ENCODE peak calls at places on chromosomes 16 and 17, in ten cellular contexts. E is ELF-1; M is activated CD4-positive, alpha-beta T cell treated with anti-CD3 and anti-CD28 coated beads for 48 hours; O is amygdala; D is lung; T is EL; C is DMS153; Q is ovary; N is pulmonary artery endothelial cell; V is RWPE1. F is an unnamed sample.

GRCh38 chr16:84749072-84749471 is 49.3 kb downstream of the USP10 start:
- DNase-seq in E (no peak), M (no peak), O (no peak), D (no peak), T (no peak), C (no peak), Q (no peak), N (no peak), V (no peak), F (no peak)

GRCh38 chr16:66439051-66439730 is 12.1 kb downstream of the BEAN1 start:
- DNase-seq in E (no peak), M (no peak), O (no peak), D (no peak), T (no peak), C (no peak), Q (no peak), N (no peak), V (no peak), F (no peak)

GRCh38 chr17:49820773-49821172 is 27.1 kb downstream of the TAC4 start:
- DNase-seq in E (no peak), M (no peak), O (no peak), D (no peak), T (no peak), C (no peak), Q (no peak), N (no peak), V (no peak), F (no peak)

GRCh38 chr17:19327039-19327776 is 35.3 kb downstream of the B9D1 start:
- DNase-seq in E (no peak), M (no peak), O (no peak), D (no peak), T (peak; percentile 86), C (no peak), Q (no peak), N (no peak), V (peak; percentile 75), F (peak; percentile 78)

GRCh38 chr17:62188713-62189112 is 123.6 kb upstream of the MED13 start:
- DNase-seq in E (peak; percentile 61), M (no peak), O (no peak), D (no peak), T (no peak), C (no peak), Q (no peak), N (no peak), V (no peak), F (peak; percentile 33)

GRCh38 chr17:78541488-78542237 is 35.5 kb downstream of the DNAH17 start:
- DNase-seq in E (no peak), M (no peak), O (no peak), D (no peak), T (peak; percentile 8), C (no peak), Q (no peak), N (no peak), V (peak; percentile 59), F (no peak)

GRCh38 chr16:72985148-72985882 is 62.6 kb downstream of the ZFHX3 start:
- DNase-seq in E (no peak), M (no peak), O (no peak), D (no peak), T (peak; percentile 37), C (no peak), Q (no peak), N (no peak), V (no peak), F (no peak)

GRCh38 chr17:31678431-31678830 is 180.6 kb downstream of the COPRS start:
- DNase-seq in E (no peak), M (no peak), O (no peak), D (no peak), T (peak; percentile 71), C (no peak), Q (no peak), N (no peak), V (peak; percentile 17), F (no peak)

GRCh38 chr16:10878644-10879498 is 1.9 kb downstream of the CIITA start:
- DNase-seq in E (no peak), M (peak; percentile 22), O (no peak), D (peak; percentile 78), T (peak; percentile 55), C (no peak), Q (peak; percentile 28), N (no peak), V (peak; percentile 38), F (no peak)